ENCODE peak calls at places on chromosomes 2 and 18, in eight cellular contexts. I is GM23338, N is lower lobe of right lung, O is stomach, V is sigmoid colon, M is aorta, X is uterus, R is suprapubic skin. Y is an unnamed sample. For H3K4me1, the result is how much of the 10 kb centered on the place peaks cover.

GRCh38 chr2:227862741-227863588 is 8.5 kb upstream of the DAW1 start:
- DNase-seq in O (no peak), I (peak), R (no peak), N (no peak), V (no peak), X (no peak), M (peak), Y (peak)

GRCh38 chr2:30224147-30224546 is 7.2 kb upstream of the LBH start:
- DNase-seq in N (no peak), X (no peak), V (no peak), R (no peak), I (no peak), M (no peak), O (no peak), Y (no peak)

GRCh38 chr2:149422337-149422990 is 92.1 kb downstream of the LYPD6 start:
- DNase-seq in X (no peak), I (no peak), O (no peak), M (no peak), V (no peak), N (no peak), R (no peak), Y (no peak)

GRCh38 chr2:165874445-165875039 is 79.0 kb downstream of the TTC21B start:
- DNase-seq in R (no peak), O (no peak), X (no peak), I (peak), V (no peak), M (no peak), N (no peak), Y (no peak)

GRCh38 chr18:72848534-72849237 is 19.1 kb downstream of the NETO1 start:
- DNase-seq in V (no peak), R (no peak), I (peak), N (no peak), X (no peak), O (no peak), M (no peak), Y (no peak)

GRCh38 chr2:65536596-65536995 is 104.2 kb upstream of the SPRED2 start:
- DNase-seq in R (no peak), O (no peak), X (no peak), V (no peak), I (no peak), M (no peak), N (no peak), Y (no peak)

GRCh38 chr2:41706261-41706660 is 341.6 kb upstream of the PKDCC start:
- DNase-seq in R (no peak), N (no peak), X (no peak), I (no peak), O (no peak), M (no peak), V (no peak), Y (no peak)

GRCh38 chr18:54280206-54280550 is 10.9 kb downstream of the POLI start:
- DNase-seq in N (no peak), I (peak), V (no peak), O (no peak), R (no peak), M (no peak), X (no peak), Y (no peak)

GRCh38 chr2:232341739-232342126 is 36.8 kb upstream of the ALPP start:
- DNase-seq in X (no peak), I (no peak), O (no peak), M (peak), N (peak), V (peak), R (no peak), Y (no peak)

GRCh38 chr2:8646731-8647461 is 35.0 kb upstream of the ID2 start:
- DNase-seq in M (peak), V (peak), N (peak), I (no peak), R (no peak), X (no peak), O (no peak), Y (no peak)

GRCh38 chr2:183269956-183270355 is 145.7 kb downstream of the NUP35 start:
- DNase-seq in X (no peak), M (no peak), R (no peak), V (no peak), O (no peak), I (no peak), N (no peak), Y (no peak)

GRCh38 chr18:11937874-11938478 is 29.9 kb upstream of the MPPE1 start:
- DNase-seq in V (peak), N (peak), X (peak), R (no peak), O (peak), M (peak), I (peak), Y (peak)

GRCh38 chr2:133561045-133561852 is 7.0 kb downstream of the NCKAP5 start:
- DNase-seq in I (peak), O (no peak), X (no peak), R (no peak), M (no peak), V (no peak), N (no peak), Y (no peak)

GRCh38 chr2:73970850-73971471 is 13.7 kb upstream of the TET3 start:
- DNase-seq in N (peak), V (peak), O (peak), I (peak), M (peak), R (no peak), X (peak), Y (peak)

GRCh38 chr2:102041351-102041750 is 49.6 kb downstream of the IL1R2 start:
- DNase-seq in X (no peak), I (no peak), M (no peak), V (no peak), R (no peak), N (no peak), O (no peak), Y (no peak)

GRCh38 chr18:24234330-24234729 is 95.5 kb downstream of the CABYR start:
- DNase-seq in V (no peak), I (no peak), R (no peak), X (no peak), M (no peak), O (no peak), N (no peak), Y (peak)

GRCh38 chr18:49495074-49495473 is 8.0 kb upstream of the C18orf32 start:
- DNase-seq in V (no peak), I (peak), X (no peak), R (no peak), O (no peak), M (no peak), N (peak), Y (no peak)

GRCh38 chr2:88626171-88627054 is 851 bp downstream of the EIF2AK3 start:
- DNase-seq in M (no peak), I (peak), X (peak), V (peak), R (peak), N (peak), O (peak), Y (peak)

GRCh38 chr2:6771539-6772365 is 94.0 kb downstream of the CMPK2 start:
- DNase-seq in O (no peak), N (no peak), M (no peak), V (no peak), X (no peak), I (peak), R (no peak), Y (no peak)

GRCh38 chr2:100571668-100572067 is 8.9 kb downstream of the PDCL3 start:
- DNase-seq in I (no peak), O (no peak), R (peak), X (no peak), V (no peak), M (no peak), N (no peak), Y (no peak)

GRCh38 chr18:6885992-6886823 is 156.7 kb downstream of the ARHGAP28 start:
- DNase-seq in R (no peak), M (no peak), N (no peak), I (peak), V (no peak), X (peak), O (peak), Y (no peak)

GRCh38 chr18:8529609-8530008 is 79.6 kb upstream of the RAB12 start:
- DNase-seq in M (no peak), R (no peak), X (no peak), N (no peak), V (no peak), I (no peak), O (no peak), Y (no peak)

GRCh38 chr2:176227874-176228273 is 39.4 kb downstream of the HOXD1 start:
- DNase-seq in X (no peak), I (no peak), M (no peak), N (no peak), O (no peak), R (no peak), V (no peak), Y (no peak)

GRCh38 chr2:110807520-110807919 is 75.1 kb downstream of the ACOXL start:
- DNase-seq in X (no peak), O (no peak), V (no peak), M (no peak), R (no peak), N (no peak), I (no peak), Y (peak)

GRCh38 chr2:241064008-241064801 is 37.9 kb downstream of the MTERF4 start:
- DNase-seq in X (no peak), I (peak), V (peak), M (peak), O (peak), N (peak), R (peak), Y (peak)

GRCh38 chr2:106010818-106011355 is 183.2 kb downstream of the UXS1 start:
- DNase-seq in I (no peak), V (no peak), M (no peak), N (no peak), X (no peak), O (no peak), R (no peak), Y (no peak)

GRCh38 chr2:182824759-182825143 is 41.7 kb downstream of the FRZB start:
- DNase-seq in M (no peak), R (no peak), O (no peak), X (no peak), N (no peak), V (no peak), I (peak), Y (no peak)

GRCh38 chr2:2148776-2149175 is 182.3 kb downstream of the MYT1L start:
- DNase-seq in X (no peak), I (no peak), N (no peak), R (no peak), M (no peak), O (no peak), V (no peak), Y (no peak)

GRCh38 chr2:52536929-52537460 is 1230.6 kb upstream of the CHAC2 start:
- DNase-seq in V (no peak), X (no peak), O (no peak), R (no peak), N (no peak), M (no peak), I (no peak), Y (no peak)

GRCh38 chr2:59237311-59237710 is 996.2 kb upstream of the FANCL start:
- DNase-seq in M (no peak), O (no peak), I (no peak), V (no peak), R (no peak), N (no peak), X (no peak), Y (no peak)

GRCh38 chr2:36785179-36785795 is 88.8 kb downstream of the VIT start:
- DNase-seq in M (no peak), N (no peak), V (no peak), R (no peak), X (peak), O (peak), I (peak), Y (peak)

GRCh38 chr2:190137561-190137960 is 75.0 kb upstream of the MSTN start:
- DNase-seq in N (no peak), O (no peak), R (no peak), I (no peak), V (no peak), X (no peak), M (no peak), Y (no peak)

GRCh38 chr2:205217004-205217403 is 465.3 kb upstream of the NRP2 start:
- DNase-seq in R (no peak), V (no peak), M (no peak), N (no peak), O (no peak), X (no peak), I (no peak), Y (no peak)

GRCh38 chr2:95231723-95232122 is 24.4 kb downstream of the ZNF892 start:
- DNase-seq in O (peak), V (no peak), R (no peak), N (peak), X (no peak), I (peak), M (no peak), Y (no peak)

GRCh38 chr2:74267068-74267467 is 68.7 kb downstream of the MTHFD2 start:
- DNase-seq in N (no peak), O (peak), X (no peak), R (no peak), I (peak), M (no peak), V (no peak), Y (no peak)

GRCh38 chr2:120904379-120904778 is 168.7 kb downstream of the GLI2 start:
- DNase-seq in V (no peak), I (peak), N (no peak), R (no peak), O (no peak), X (no peak), M (no peak), Y (no peak)

GRCh38 chr2:168964251-168964807 is 63.2 kb downstream of the G6PC2 start:
- DNase-seq in V (no peak), I (no peak), X (no peak), O (peak), M (no peak), N (no peak), R (no peak), Y (no peak)

GRCh38 chr2:158718196-158718585 is 76.9 kb upstream of the DAPL1 start:
- DNase-seq in M (no peak), O (no peak), V (no peak), N (no peak), R (no peak), X (no peak), I (no peak), Y (no peak)

GRCh38 chr2:1811971-1812350 is 67.6 kb upstream of the PXDN start:
- DNase-seq in R (no peak), M (peak), V (no peak), X (no peak), O (no peak), N (no peak), I (no peak), Y (peak)

GRCh38 chr2:98463551-98463971 is 18.9 kb downstream of the INPP4A start:
- DNase-seq in M (no peak), I (peak), X (no peak), R (no peak), N (no peak), V (peak), O (no peak), Y (no peak)

GRCh38 chr2:98463081-98463481 is 18.4 kb downstream of the INPP4A start:
- DNase-seq in M (no peak), X (no peak), I (no peak), V (peak), R (no peak), O (no peak), N (no peak), Y (no peak)

GRCh38 chr2:98465456-98466201 is 21.0 kb downstream of the INPP4A start:
- DNase-seq in M (peak), O (peak), V (peak), N (peak), I (no peak), R (no peak), X (peak), Y (peak)

GRCh38 chr2:98464772-98465310 is 20.2 kb downstream of the INPP4A start:
- DNase-seq in N (no peak), I (no peak), M (no peak), V (peak), X (no peak), O (no peak), R (no peak), Y (no peak)

DNA sequence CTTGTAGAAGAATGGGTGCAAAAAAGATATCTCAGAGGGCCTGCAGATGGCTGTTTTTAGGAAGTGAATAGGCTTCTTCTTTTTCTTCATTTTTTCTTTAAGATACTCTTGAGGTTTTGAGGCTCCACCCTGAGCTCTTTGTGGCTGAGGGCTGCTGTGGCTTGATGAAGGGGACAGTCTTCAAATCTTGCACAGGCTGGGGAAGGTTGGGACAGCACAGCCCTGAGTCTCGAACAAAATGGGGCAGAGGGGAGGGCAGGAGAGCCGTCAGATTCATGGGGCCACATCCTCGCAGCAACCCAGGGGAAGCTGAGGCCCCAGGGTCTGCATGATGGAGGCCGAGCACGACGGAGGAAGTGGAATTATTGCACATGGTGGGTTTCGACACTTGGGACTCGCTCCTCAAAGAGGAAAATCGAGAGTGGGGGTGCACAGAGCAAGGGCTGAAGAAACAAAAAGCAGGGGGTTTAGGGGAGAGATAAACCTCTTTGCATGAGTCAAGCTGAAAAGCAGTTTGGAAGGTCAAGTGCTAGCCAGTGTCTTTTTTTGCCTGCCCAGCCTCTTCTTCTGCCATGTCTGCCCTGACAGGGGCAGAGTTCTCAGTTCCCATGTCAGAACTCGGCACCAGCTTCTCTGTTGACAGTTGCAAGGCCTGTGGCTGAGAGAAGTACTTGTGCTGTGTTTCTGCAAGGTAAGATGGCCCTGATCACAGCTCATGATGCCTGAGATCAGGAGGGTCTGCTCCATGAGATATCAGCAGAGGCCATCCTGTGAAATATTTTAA is 19.5 kb downstream of the INPP4A start:
- DNase-seq in N (no peak), M (no peak), R (no peak), V (peak), I (no peak), X (no peak), O (peak), Y (no peak)
- H3K4me1 ChIP-seq in N (half or more), M (under half), R (under half), V (half or more), I (under half), X (under half), O (half or more), Y (under half)

GRCh38 chr18:55316615-55317184 is 271.3 kb downstream of the TCF4 start:
- DNase-seq in V (no peak), N (no peak), O (no peak), M (no peak), R (no peak), I (no peak), X (no peak), Y (no peak)

GRCh38 chr18:55317322-55317721 is 270.7 kb downstream of the TCF4 start:
- DNase-seq in X (no peak), V (no peak), R (no peak), N (no peak), M (no peak), O (no peak), I (no peak), Y (no peak)

GRCh38 chr18:55319517-55319905 is 268.5 kb downstream of the TCF4 start:
- DNase-seq in V (no peak), N (no peak), I (no peak), M (no peak), X (no peak), O (no peak), R (no peak), Y (no peak)

GRCh38 chr18:55318864-55319516 is 269.0 kb downstream of the TCF4 start:
- DNase-seq in X (no peak), O (no peak), I (no peak), V (no peak), M (no peak), R (no peak), N (no peak), Y (no peak)

GRCh38 chr18:55317832-55318231 is 270.2 kb downstream of the TCF4 start:
- DNase-seq in V (no peak), N (no peak), M (no peak), I (no peak), O (no peak), R (no peak), X (no peak), Y (no peak)
- H3K4me3 ChIP-seq in V (no peak), N (peak), M (no peak), I (no peak), O (no peak), R (peak), X (peak), Y (peak)

DNA sequence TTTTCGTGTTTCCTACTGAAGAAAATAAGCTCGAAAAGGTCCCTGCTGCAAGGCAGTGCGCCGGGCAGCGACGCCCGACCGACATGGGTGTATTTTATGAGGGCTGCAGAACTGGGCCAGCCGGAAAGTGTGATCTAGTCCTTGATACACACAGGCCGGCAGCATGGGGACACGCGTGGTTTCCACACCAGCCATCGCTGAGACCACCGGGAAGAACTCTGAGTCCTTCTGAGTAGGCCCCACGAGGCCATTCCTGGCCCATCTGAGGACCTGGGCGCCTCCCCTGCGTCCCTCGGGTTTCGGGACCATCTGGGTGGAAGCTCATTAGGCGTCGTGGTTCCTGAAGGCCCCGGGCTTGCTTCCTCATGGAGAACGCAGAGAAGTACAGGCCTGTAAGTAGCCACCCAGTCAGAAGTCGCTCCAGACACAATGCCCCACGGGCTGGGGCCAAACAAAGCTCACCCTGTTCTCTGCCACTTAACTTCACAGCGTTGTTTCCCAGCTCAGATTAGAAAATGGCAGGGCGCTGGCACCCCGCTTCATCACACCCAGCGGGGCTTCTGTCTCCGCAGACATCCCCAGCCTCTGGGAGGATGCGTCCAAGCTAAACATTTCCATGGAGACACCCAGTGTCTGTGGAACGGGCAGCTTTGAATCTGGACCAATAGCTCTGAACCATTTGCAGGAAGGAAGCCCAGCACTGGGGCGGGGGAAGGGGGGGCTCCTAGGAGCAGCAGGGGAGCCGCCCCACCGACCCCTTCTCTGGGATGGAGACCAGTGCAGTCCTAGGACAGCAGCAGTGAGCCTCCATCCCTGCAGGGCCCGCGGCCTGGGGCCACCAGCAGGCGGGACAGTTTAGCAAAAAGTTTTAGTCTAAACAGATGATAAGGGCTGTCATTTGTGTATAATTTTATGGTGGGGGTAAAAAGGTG is 2.4 kb downstream of the NFATC1 start:
- DNase-seq in R (no peak), V (peak), N (peak), O (no peak), I (no peak), X (no peak), M (peak), Y (peak)
- H3K4me1 ChIP-seq in R (half or more), V (half or more), N (under half), O (half or more), I (under half), X (under half), M (under half), Y (under half)

GRCh38 chr2:127161176-127162136 is 54.5 kb upstream of the BIN1 start:
- DNase-seq in N (no peak), M (no peak), V (no peak), I (no peak), X (no peak), O (no peak), R (no peak), Y (no peak)
- H3K4me3 ChIP-seq in N (no peak), M (no peak), V (no peak), I (no peak), X (no peak), O (no peak), R (no peak), Y (no peak)

GRCh38 chr2:55012648-55013484 is 37.4 kb downstream of the RTN4 start:
- DNase-seq in M (no peak), O (no peak), V (no peak), I (no peak), N (no peak), R (no peak), X (no peak), Y (no peak)

GRCh38 chr2:55009277-55010055 is 40.8 kb downstream of the RTN4 start:
- DNase-seq in V (no peak), M (no peak), O (no peak), X (no peak), R (no peak), N (no peak), I (no peak), Y (no peak)

GRCh38 chr2:55011741-55012574 is 38.3 kb downstream of the RTN4 start:
- DNase-seq in V (no peak), M (no peak), N (no peak), X (no peak), R (no peak), O (no peak), I (no peak), Y (no peak)

GRCh38 chr2:55010915-55011314 is 39.3 kb downstream of the RTN4 start:
- DNase-seq in V (no peak), R (no peak), O (no peak), X (no peak), N (peak), M (no peak), I (no peak), Y (no peak)

GRCh38 chr2:55010149-55010591 is 40.1 kb downstream of the RTN4 start:
- DNase-seq in R (no peak), O (peak), X (no peak), I (no peak), V (peak), N (peak), M (no peak), Y (peak)
- H3K4me1 ChIP-seq in R (half or more), O (half or more), X (under half), I (half or more), V (half or more), N (half or more), M (under half), Y (under half)